ENCODE peak calls at places on chromosomes 11 and 22, in seven cellular contexts. W, Q, N, O, T, C and H are unnamed samples.
A peak's percentile ranks its signal among the peaks of the same experiment; 100 is the strongest.

GRCh38 chr11:67054851-67055523 is 1.7 kb upstream of the RHOD start:
- DNase-seq in N (peak; percentile 88), Q (no peak), O (peak; percentile 91), W (peak; percentile 76), C (peak; percentile 96), T (no peak), H (no peak)

GRCh38 chr11:47881145-47881544 is 33.0 kb upstream of the NUP160 start:
- DNase-seq in O (no peak), T (no peak), Q (no peak), N (no peak), C (no peak), W (no peak), H (no peak)

GRCh38 chr11:111737180-111737876 is 28.9 kb downstream of the PPP2R1B start:
- DNase-seq in O (no peak), Q (no peak), T (no peak), C (no peak), N (no peak), W (no peak), H (no peak)

GRCh38 chr11:9264381-9265210 is 554 bp downstream of the DENND5A start:
- DNase-seq in C (peak; percentile 53), O (peak; percentile 91), T (peak; percentile 31), W (peak; percentile 40), Q (peak; percentile 70), N (peak; percentile 81), H (peak; percentile 39)

GRCh38 chr11:17019231-17019630 is 5.0 kb upstream of the PLEKHA7 start:
- DNase-seq in O (no peak), C (no peak), N (no peak), Q (no peak), T (no peak), W (no peak), H (no peak)

GRCh38 chr22:46995501-46996360 is 233.3 kb downstream of the TBC1D22A start:
- DNase-seq in W (no peak), T (no peak), N (no peak), O (no peak), Q (no peak), C (no peak), H (no peak)

GRCh38 chr22:46040471-46041465 is 63.8 kb upstream of the WNT7B start:
- DNase-seq in C (no peak), W (no peak), O (no peak), Q (no peak), N (no peak), T (no peak), H (no peak)

GRCh38 chr22:49884503-49885260 is 31.0 kb downstream of the ZBED4 start:
- DNase-seq in O (no peak), C (no peak), N (no peak), T (no peak), Q (no peak), W (no peak), H (no peak)

GRCh38 chr11:3615998-3616397 is 25.8 kb downstream of the ART5 start:
- DNase-seq in T (no peak), C (no peak), O (no peak), W (no peak), Q (no peak), N (no peak), H (no peak)

GRCh38 chr11:96306933-96307747 is 35.9 kb downstream of the MAML2 start:
- DNase-seq in W (peak; percentile 95), O (peak; percentile 100), T (peak; percentile 42), Q (no peak), N (peak; percentile 99), C (peak; percentile 65), H (no peak)

GRCh38 chr11:33248416-33248957 is 8.7 kb upstream of the HIPK3 start:
- DNase-seq in T (no peak), W (no peak), N (peak; percentile 77), C (no peak), O (peak; percentile 48), Q (no peak), H (no peak)

GRCh38 chr11:16097543-16097942 is 258.8 kb downstream of the SOX6 start:
- DNase-seq in W (no peak), N (no peak), T (no peak), C (peak; percentile 1), Q (no peak), O (no peak), H (no peak)

GRCh38 chr22:45771711-45772110 is 100.1 kb downstream of the ATXN10 start:
- DNase-seq in T (no peak), O (no peak), W (no peak), C (no peak), N (no peak), Q (no peak), H (no peak)

GRCh38 chr22:40533712-40534378 is 102.7 kb downstream of the MRTFA start:
- DNase-seq in O (peak; percentile 89), T (no peak), W (peak; percentile 79), Q (no peak), C (no peak), N (peak; percentile 74), H (no peak)

GRCh38 chr11:86291466-86292262 is 10.4 kb upstream of the HIKESHI start:
- DNase-seq in W (peak; percentile 68), T (peak; percentile 57), Q (peak; percentile 79), C (peak; percentile 23), N (peak; percentile 55), O (peak; percentile 57), H (peak; percentile 43)

GRCh38 chr11:59283311-59283710 is 70.6 kb upstream of the MPEG1 start:
- DNase-seq in C (no peak), O (no peak), W (no peak), Q (no peak), T (no peak), N (no peak), H (no peak)

GRCh38 chr11:95791385-95792033 is 1.2 kb downstream of the CEP57 start:
- DNase-seq in W (no peak), T (no peak), Q (no peak), O (no peak), C (no peak), N (no peak), H (no peak)

GRCh38 chr11:102981324-102981910 is 25.9 kb upstream of the MMP13 start:
- DNase-seq in W (no peak), C (no peak), Q (no peak), T (no peak), O (peak; percentile 57), N (peak; percentile 65), H (no peak)

GRCh38 chr11:107898270-107898669 is 30.0 kb upstream of the RAB39A start:
- DNase-seq in W (peak; percentile 51), Q (no peak), O (peak; percentile 53), T (peak; percentile 2), C (no peak), N (peak; percentile 63), H (no peak)

GRCh38 chr11:75338516-75339218 is 12.8 kb downstream of the ARRB1 start:
- DNase-seq in N (peak; percentile 65), T (no peak), C (no peak), W (no peak), O (peak; percentile 77), Q (no peak), H (no peak)

GRCh38 chr11:66881927-66882452 is 25.1 kb downstream of the LRFN4 start:
- DNase-seq in N (no peak), O (no peak), C (no peak), T (no peak), W (no peak), Q (no peak), H (no peak)

GRCh38 chr11:15575409-15575808 is 460.7 kb downstream of the INSC start:
- DNase-seq in N (no peak), Q (no peak), O (no peak), W (no peak), T (no peak), C (no peak), H (no peak)

GRCh38 chr11:128766687-128767086 is 72.8 kb downstream of the FLI1 start:
- DNase-seq in W (no peak), Q (no peak), C (no peak), O (no peak), N (no peak), T (no peak), H (no peak)

GRCh38 chr22:17266261-17266971 is 47.2 kb upstream of the ADA2 start:
- DNase-seq in T (peak; percentile 83), Q (peak; percentile 71), O (peak; percentile 2), N (no peak), C (no peak), W (peak; percentile 98), H (peak; percentile 89)

GRCh38 chr11:24754406-24754805 is 257.6 kb downstream of the LUZP2 start:
- DNase-seq in T (no peak), Q (no peak), N (peak; percentile 30), W (no peak), O (no peak), C (no peak), H (no peak)

GRCh38 chr22:20395897-20396287 is 1.9 kb downstream of the ZNF74 start:
- DNase-seq in C (no peak), T (no peak), O (no peak), Q (no peak), W (no peak), N (no peak), H (no peak)
- H3K23ac ChIP-seq in C (no peak overlapping the region), T (no peak overlapping the region), O (no peak overlapping the region), Q (no peak overlapping the region), W (no peak overlapping the region), N (peak overlapping the region; percentile 31), H (no peak overlapping the region)

GRCh38 chr11:120306519-120307242 is 18.4 kb upstream of the TLCD5 start:
- DNase-seq in N (peak; percentile 91), Q (no peak), O (peak; percentile 83), T (no peak), W (peak; percentile 78), C (no peak), H (peak; percentile 89)
- H3K23ac ChIP-seq in N (peak overlapping the region; percentile 44), Q (no peak overlapping the region), O (no peak overlapping the region), T (no peak overlapping the region), W (no peak overlapping the region), C (no peak overlapping the region), H (no peak overlapping the region)

DNA sequence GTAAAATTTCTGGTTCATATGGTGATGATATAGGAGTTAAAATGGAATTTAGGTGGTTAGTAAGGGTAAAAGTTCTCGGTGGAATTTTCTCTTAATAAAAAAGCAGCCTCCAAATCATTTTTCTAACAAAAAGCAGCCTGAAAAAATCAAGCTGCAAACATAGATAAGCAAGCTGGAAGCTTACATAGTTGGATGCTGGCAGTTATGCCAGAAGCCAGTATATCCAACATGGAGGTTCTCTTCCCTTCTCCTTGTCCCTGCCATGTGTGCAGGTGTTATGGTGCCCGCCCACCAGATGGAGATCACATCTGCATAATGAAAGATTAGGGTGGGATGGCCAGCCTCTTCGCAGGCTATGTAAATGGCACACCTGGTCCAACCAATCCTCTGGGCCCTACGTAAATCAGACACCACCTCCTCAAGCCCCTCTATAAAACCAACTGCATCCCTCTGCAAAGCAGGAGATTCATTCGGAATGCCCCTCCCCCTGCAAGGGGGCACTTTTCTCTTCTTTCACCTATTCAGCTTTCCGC is 22.4 kb downstream of the PIWIL3 start:
- DNase-seq in N (no peak), W (no peak), Q (no peak), T (no peak), C (no peak), O (no peak), H (peak; percentile 55)
- H3K23ac ChIP-seq in N (no peak overlapping the region), W (no peak overlapping the region), Q (no peak overlapping the region), T (no peak overlapping the region), C (no peak overlapping the region), O (no peak overlapping the region), H (no peak overlapping the region)

DNA sequence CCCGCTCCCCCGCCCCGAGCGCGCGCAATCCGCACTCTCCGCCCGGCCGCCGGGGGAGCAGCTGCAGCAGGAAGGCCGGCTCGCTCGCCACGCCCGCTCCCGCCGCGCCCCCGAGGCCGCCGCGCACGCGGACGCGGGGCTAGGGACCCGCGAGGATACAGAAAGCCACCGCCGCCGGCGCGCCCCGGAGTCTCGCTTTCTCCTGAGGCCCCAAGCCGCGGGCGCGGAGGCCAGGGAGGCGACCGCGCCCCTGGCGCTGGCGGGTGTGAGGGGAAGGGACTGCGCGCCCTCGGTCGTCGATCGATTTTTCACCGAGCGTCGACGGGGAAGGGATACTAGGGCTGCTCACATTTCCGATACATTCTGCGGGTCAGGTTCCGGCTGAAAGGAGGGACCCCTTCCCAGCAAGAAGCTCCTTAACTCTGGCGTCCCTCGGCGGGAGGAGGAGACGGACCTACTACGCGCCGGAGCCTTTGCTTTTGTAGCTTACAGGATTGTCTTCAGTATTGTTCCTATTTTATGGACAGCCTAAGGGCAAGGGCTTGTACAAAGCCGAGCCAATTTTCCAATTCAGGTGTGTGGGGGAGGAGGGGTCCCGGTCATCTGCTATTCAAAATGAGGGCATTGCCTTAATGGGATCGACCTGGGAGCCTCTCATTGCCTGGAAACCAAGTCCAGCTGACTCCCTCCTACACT is 416 bp upstream of the GAB2 start:
- DNase-seq in C (peak; percentile 59), T (peak; percentile 87), N (peak; percentile 69), W (peak; percentile 88), O (peak; percentile 77), Q (peak; percentile 82), H (peak; percentile 76)
- H3K23ac ChIP-seq in C (no peak overlapping the region), T (peak overlapping the region; percentile 95), N (peak overlapping the region; percentile 86), W (no peak overlapping the region), O (no peak overlapping the region), Q (no peak overlapping the region), H (no peak overlapping the region)